ENCODE peak calls at places on chromosomes 12 and 14, in eight cellular contexts. R is Panc1; F is NCI-H510A treated with DMSO at 0.1 percent for 48 hours; Q is adipocyte; O is SW480; L is activated naive CD8-positive, alpha-beta T cell treated with anti-CD3 and anti-CD28 coated beads for 36 hours; A is ovary; X is iPS DF 6.9. U is an unnamed sample.

GRCh38 chr12:90235642-90236041 is 527.0 kb upstream of the ATP2B1 start:
- DNase-seq in R (no peak), F (no peak), Q (peak), O (no peak), L (no peak), A (no peak), X (no peak), U (no peak)

GRCh38 chr12:117926391-117926899 is 42.3 kb downstream of the KSR2 start:
- DNase-seq in R (no peak), F (no peak), Q (no peak), O (no peak), L (no peak), A (no peak), X (no peak), U (no peak)

GRCh38 chr12:96198970-96199369 is 4.8 kb downstream of the ELK3 start:
- DNase-seq in R (no peak), F (no peak), Q (peak), O (peak), L (no peak), A (no peak), X (no peak), U (peak)

GRCh38 chr12:88896958-88897357 is 316.7 kb upstream of the KITLG start:
- DNase-seq in R (no peak), F (no peak), Q (peak), O (no peak), L (no peak), A (no peak), X (no peak), U (no peak)

GRCh38 chr14:71856199-71856919 is 75.9 kb upstream of the RGS6 start:
- DNase-seq in R (no peak), F (no peak), Q (no peak), O (no peak), L (peak), A (no peak), X (no peak), U (no peak)

GRCh38 chr14:101960225-101960624 is 4.1 kb upstream of the DYNC1H1 start:
- DNase-seq in R (no peak), F (no peak), Q (peak), O (no peak), L (no peak), A (no peak), X (no peak), U (no peak)

GRCh38 chr14:99757331-99758070 is 35.7 kb upstream of the EML1 start:
- DNase-seq in R (peak), F (no peak), Q (peak), O (no peak), L (no peak), A (no peak), X (no peak), U (no peak)

GRCh38 chr14:32774214-32774613 is 164.5 kb upstream of the NPAS3 start:
- DNase-seq in R (no peak), F (no peak), Q (no peak), O (no peak), L (no peak), A (no peak), X (no peak), U (no peak)

GRCh38 chr12:52268212-52268611 is 6.2 kb upstream of the KRT86 start:
- DNase-seq in R (no peak), F (no peak), Q (no peak), O (no peak), L (no peak), A (no peak), X (no peak), U (no peak)

U was measured in naive thymus-derived CD4-positive, alpha-beta T cell.